ENCODE peak calls at places on chromosome 9, in nine cellular contexts. R is stimulated activated CD4-positive, alpha-beta T cell treated with anti-CD3 and anti-CD28 coated beads, Interleukin-12 subunit alpha, Interleukin-12 subunit beta, amount 100 ng/mL, for 4 hours; F is HCT116; T is right lobe of liver; L is stimulated activated CD8-positive, alpha-beta memory T cell treated with anti-CD3 and anti-CD28 coated beads, Interleukin-7, amount 100 ng/mL, for 4 hours; H is naive thymus-derived CD4-positive, alpha-beta T cell; C is iris pigment epithelial cell; S is KG1; Q is spleen. B is an unnamed sample.

GRCh38 chr9:15135167-15135792 is 171.7 kb downstream of the TTC39B start:
- DNase-seq in S (no peak), R (peak), C (peak), H (peak), L (no peak), Q (no peak), F (peak), T (no peak), B (peak)

GRCh38 chr9:106983346-106983745 is 120.4 kb downstream of the ZNF462 start:
- DNase-seq in H (no peak), C (no peak), S (no peak), Q (no peak), T (no peak), L (no peak), R (no peak), F (no peak), B (no peak)

GRCh38 chr9:116891438-116891837 is 204.3 kb downstream of the TRIM32 start:
- DNase-seq in R (no peak), L (no peak), T (no peak), Q (no peak), C (no peak), H (no peak), F (no peak), S (no peak), B (no peak)

GRCh38 chr9:119905706-119906105 is 536.5 kb upstream of the BRINP1 start:
- DNase-seq in H (no peak), Q (no peak), S (no peak), R (no peak), L (no peak), C (no peak), F (no peak), T (no peak), B (no peak)

GRCh38 chr9:136594492-136594891 is 48.6 kb upstream of the NOTCH1 start:
- DNase-seq in F (no peak), Q (no peak), T (no peak), C (no peak), H (no peak), S (no peak), R (no peak), L (no peak), B (no peak)

GRCh38 chr9:32378993-32379729 is 5.3 kb upstream of the ACO1 start:
- DNase-seq in Q (no peak), C (peak), F (peak), R (no peak), H (peak), S (peak), L (no peak), T (no peak), B (peak)

GRCh38 chr9:125987420-125987819 is 240.2 kb downstream of the PBX3 start:
- DNase-seq in C (no peak), T (peak), S (no peak), R (no peak), Q (no peak), H (no peak), L (no peak), F (no peak), B (no peak)

GRCh38 chr9:131019387-131020239 is 10.6 kb downstream of the LAMC3 start:
- DNase-seq in L (no peak), S (no peak), C (no peak), H (no peak), R (no peak), F (no peak), T (no peak), Q (no peak), B (no peak)

GRCh38 chr9:74821636-74822035 is 66.1 kb downstream of the TRPM6 start:
- DNase-seq in Q (no peak), R (no peak), L (no peak), T (no peak), C (no peak), H (no peak), S (no peak), F (no peak), B (no peak)

GRCh38 chr9:89167788-89168187 is 10.8 kb downstream of the SHC3 start:
- DNase-seq in S (no peak), R (no peak), L (no peak), F (no peak), C (no peak), H (no peak), Q (no peak), T (no peak), B (no peak)

GRCh38 chr9:101487443-101487855 is 46.2 kb upstream of the RNF20 start:
- DNase-seq in L (no peak), C (no peak), R (no peak), T (no peak), F (no peak), H (no peak), S (no peak), Q (no peak), B (no peak)

GRCh38 chr9:112971415-112971814 is 40.6 kb downstream of the ZNF883 start:
- DNase-seq in F (peak), T (no peak), C (peak), R (no peak), L (no peak), S (no peak), Q (no peak), H (no peak), B (peak)

GRCh38 chr9:125409637-125410521 is 148.3 kb downstream of the GAPVD1 start:
- DNase-seq in F (peak), H (peak), S (no peak), Q (no peak), T (no peak), C (peak), L (no peak), R (no peak), B (no peak)

GRCh38 chr9:82127993-82128710 is 139.6 kb downstream of the SPATA31D1 start:
- DNase-seq in S (no peak), F (no peak), R (no peak), Q (no peak), H (no peak), L (no peak), C (no peak), T (no peak), B (no peak)

GRCh38 chr9:90600029-90600428 is 42.6 kb downstream of the DIRAS2 start:
- DNase-seq in F (no peak), R (no peak), T (no peak), S (no peak), Q (no peak), L (no peak), C (no peak), H (no peak), B (no peak)

GRCh38 chr9:68690088-68690487 is 15.0 kb upstream of the PIP5K1B start:
- DNase-seq in F (no peak), H (no peak), T (no peak), S (no peak), C (no peak), Q (no peak), R (no peak), L (no peak), B (no peak)

GRCh38 chr9:99778829-99779228 is 42.9 kb upstream of the NR4A3 start:
- DNase-seq in C (no peak), S (no peak), T (no peak), F (no peak), Q (no peak), L (no peak), R (no peak), H (no peak), B (no peak)